ENCODE peak calls at places on chromosomes 16 and 17, in seven cellular contexts. A is IMR-90, B is stomach, W is adrenal gland, G is astrocyte of the spinal cord, T is AG10803, J is osteoblast. M is an unnamed sample.

GRCh38 chr16:70714526-70715112 is 28.8 kb upstream of the MTSS2 start:
- DNase-seq in W (no peak), T (no peak), J (peak), G (no peak), B (no peak), A (no peak), M (no peak)

GRCh38 chr17:9363440-9364350 is 211.9 kb downstream of the STX8 start:
- DNase-seq in T (no peak), W (no peak), B (no peak), A (peak), J (no peak), G (peak), M (peak)

GRCh38 chr17:58757162-58757613 is 1.5 kb downstream of the PPM1E start:
- DNase-seq in T (no peak), W (no peak), B (no peak), G (no peak), A (no peak), J (peak), M (no peak)

GRCh38 chr16:87681990-87682570 is 79.8 kb downstream of the JPH3 start:
- DNase-seq in W (no peak), B (no peak), A (peak), T (peak), J (peak), G (peak), M (peak)

GRCh38 chr17:80270104-80270503 is 9.5 kb downstream of the RNF213 start:
- DNase-seq in B (no peak), J (no peak), G (no peak), T (no peak), W (peak), A (no peak), M (no peak)

GRCh38 chr17:3916013-3916696 is at the start of gene P2RX1:
- DNase-seq in A (no peak), B (peak), T (no peak), W (peak), G (no peak), J (peak), M (no peak)

GRCh38 chr16:79973320-79973719 is 372.8 kb upstream of the MAF start:
- DNase-seq in T (no peak), J (no peak), A (no peak), G (no peak), B (no peak), W (no peak), M (no peak)

GRCh38 chr17:35577826-35578194 is 561 bp downstream of the PEX12 start:
- DNase-seq in T (peak), W (peak), J (no peak), B (no peak), G (peak), A (peak), M (no peak)

GRCh38 chr17:44308320-44308818 is at the start of gene RUNDC3A:
- DNase-seq in W (peak), A (peak), J (peak), T (peak), G (peak), B (peak), M (peak)

GRCh38 chr17:66964930-66965800 is 658 bp downstream of the CACNG4 start:
- DNase-seq in T (no peak), J (peak), B (no peak), G (no peak), A (no peak), W (no peak), M (peak)

GRCh38 chr17:43814714-43815113 is 18.2 kb downstream of the MPP3 start:
- DNase-seq in B (no peak), G (peak), A (peak), W (no peak), T (peak), J (peak), M (peak)

GRCh38 chr17:38509008-38509771 is 80.9 kb downstream of the ARHGAP23 start:
- DNase-seq in G (peak), W (peak), B (peak), J (peak), T (peak), A (peak), M (peak)

GRCh38 chr16:3908951-3909437 is 28.5 kb upstream of the CREBBP start:
- DNase-seq in B (no peak), G (no peak), T (no peak), W (peak), J (no peak), A (no peak), M (no peak)

GRCh38 chr16:29876578-29877249 is 13.7 kb upstream of the CDIPT start:
- DNase-seq in J (peak), T (no peak), A (no peak), W (no peak), G (no peak), B (no peak), M (peak)

GRCh38 chr16:69324013-69324531 is 6.3 kb downstream of the PDF start:
- DNase-seq in B (peak), A (no peak), G (no peak), T (no peak), J (peak), W (peak), M (peak)

GRCh38 chr17:63702223-63702577 is 2.3 kb upstream of the LIMD2 start:
- DNase-seq in B (peak), J (no peak), W (no peak), G (no peak), A (no peak), T (no peak), M (no peak)

GRCh38 chr16:82368041-82368440 is 198.0 kb upstream of the MPHOSPH6 start:
- DNase-seq in G (no peak), A (peak), J (no peak), B (peak), W (peak), T (peak), M (peak)

GRCh38 chr16:66247516-66248089 is 118.9 kb upstream of the CDH5 start:
- DNase-seq in A (peak), T (no peak), W (no peak), G (peak), J (peak), B (no peak), M (no peak)

GRCh38 chr17:36752096-36752888 is 150.9 kb downstream of the MRM1 start:
- DNase-seq in W (no peak), B (no peak), J (no peak), T (no peak), A (no peak), G (no peak), M (no peak)

GRCh38 chr17:83125515-83126274 is 46.3 kb downstream of the METRNL start:
- DNase-seq in W (peak), G (no peak), A (no peak), T (peak), J (peak), B (no peak), M (no peak)

DNA sequence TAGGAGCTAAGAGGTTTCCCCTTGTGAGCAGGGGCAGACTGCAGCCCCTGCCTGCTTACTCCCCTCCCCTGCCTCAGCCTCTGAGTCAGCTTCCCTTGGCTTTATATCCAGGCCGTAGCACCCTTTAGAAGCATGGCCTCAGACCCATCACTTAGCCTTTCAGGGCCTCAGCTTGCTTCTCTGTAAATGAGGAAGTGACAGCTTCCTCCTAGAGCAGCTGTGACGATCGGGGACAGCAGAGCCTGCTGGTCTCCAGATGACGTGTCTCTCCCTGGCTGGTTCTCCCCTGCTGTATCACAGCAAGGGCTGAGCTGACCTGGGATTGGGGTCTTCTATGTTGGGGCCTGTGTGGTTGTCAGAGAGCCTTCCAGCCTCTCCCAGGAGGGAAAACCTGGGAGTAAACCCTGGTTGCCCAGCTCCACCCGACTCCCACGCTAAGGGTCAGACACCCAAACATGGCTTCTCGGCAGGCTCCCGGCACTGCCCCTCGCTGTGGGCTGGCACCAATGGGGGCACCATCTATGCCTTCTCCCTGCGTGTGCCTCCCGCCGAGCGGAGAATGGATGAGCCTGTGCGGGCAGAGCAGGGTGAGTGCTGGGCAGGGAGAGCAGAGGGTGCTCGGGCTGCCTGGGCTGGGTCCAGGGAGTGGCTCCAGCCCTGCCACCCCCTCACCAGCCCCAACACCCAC is 16.3 kb upstream of the MYO15B start:
- DNase-seq in B (peak), W (peak), T (no peak), G (no peak), A (peak), J (peak), M (peak)
- H3K4me3 ChIP-seq in B (no peak), W (no peak), T (no peak), G (no peak), A (no peak), J (no peak), M (no peak)

DNA sequence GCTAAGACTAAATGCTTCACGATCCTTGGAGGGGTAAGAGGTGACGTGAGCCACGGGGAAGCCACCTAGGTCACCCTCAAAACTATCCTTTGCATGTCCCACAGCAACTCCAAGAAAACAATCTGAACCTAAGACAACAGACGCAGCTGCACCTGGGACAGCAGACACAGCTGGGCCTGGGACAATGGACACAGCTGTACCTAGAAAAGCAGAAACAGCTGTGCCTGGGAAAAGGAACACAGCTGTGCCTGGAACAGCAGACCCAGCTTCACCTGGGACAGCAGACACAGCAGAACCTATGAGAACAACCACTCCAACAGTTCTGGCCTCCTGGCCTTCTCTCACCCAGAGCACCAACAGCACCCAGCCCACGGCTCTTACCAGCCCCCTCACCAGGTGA is 11.7 kb upstream of the CD300LD start:
- DNase-seq in A (no peak), T (no peak), J (no peak), G (no peak), W (no peak), B (no peak), M (no peak)
- TF ChIP-seq CTCF in A (no peak), T (no peak), J (no peak), G (no peak), W (no peak), B (no peak), M (no peak)

DNA sequence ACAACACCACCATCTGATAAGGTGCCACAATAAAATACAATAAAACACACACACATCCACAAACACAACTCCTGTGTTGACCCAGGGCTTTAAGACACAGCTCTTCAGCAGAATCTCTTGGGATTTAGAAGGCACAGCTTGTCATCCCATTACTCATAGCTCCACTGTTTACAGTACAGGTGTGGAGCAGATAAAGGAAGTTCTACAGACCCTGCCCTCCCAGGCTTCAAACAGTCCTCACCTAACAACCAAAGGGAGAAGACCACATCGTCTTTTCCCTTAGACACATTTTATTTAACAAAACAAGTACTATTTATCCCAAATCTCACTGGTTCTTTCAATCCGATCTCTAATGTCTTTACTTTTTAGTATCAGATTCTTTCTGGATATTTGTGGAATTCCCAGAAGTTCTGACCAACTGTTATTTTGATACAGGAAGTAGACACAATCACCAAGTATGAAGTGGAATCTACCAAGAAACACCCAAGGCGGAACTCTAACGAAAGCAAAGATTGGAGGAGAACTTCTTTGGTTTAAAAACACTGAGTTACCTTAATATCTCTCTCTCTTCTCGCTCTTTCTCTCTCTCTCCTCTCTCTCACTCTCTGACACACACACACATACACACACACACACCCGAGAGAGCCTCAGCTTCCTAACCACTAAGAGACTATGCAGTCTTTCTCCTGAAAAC is 46.1 kb downstream of the CYTH1 start:
- DNase-seq in J (no peak), T (no peak), W (no peak), G (no peak), B (no peak), A (no peak), M (no peak)
- H3K4me3 ChIP-seq in J (peak), T (peak), W (no peak), G (no peak), B (peak), A (no peak), M (no peak)

GRCh38 chr17:45958994-45959665 is 39.9 kb upstream of the STH start:
- DNase-seq in G (no peak), B (no peak), W (no peak), J (no peak), A (no peak), T (no peak), M (no peak)
- TF ChIP-seq CTCF in G (no peak), B (no peak), W (no peak), J (no peak), A (no peak), T (no peak), M (no peak)

GRCh38 chr16:8831450-8832382 is 34.1 kb downstream of the PMM2 start:
- DNase-seq in G (no peak), T (no peak), B (no peak), W (no peak), J (no peak), A (no peak), M (no peak)
- H3K4me3 ChIP-seq in G (no peak), T (no peak), B (no peak), W (no peak), J (no peak), A (no peak), M (no peak)

GRCh38 chr17:61755078-61755477 is 108.2 kb downstream of the BRIP1 start:
- DNase-seq in J (no peak), B (no peak), G (no peak), T (no peak), W (no peak), A (no peak), M (no peak)

GRCh38 chr17:61755668-61756067 is 107.7 kb downstream of the BRIP1 start:
- DNase-seq in J (no peak), T (no peak), B (no peak), W (no peak), A (no peak), G (no peak), M (no peak)

GRCh38 chr17:61757168-61757567 is 106.2 kb downstream of the BRIP1 start:
- DNase-seq in W (no peak), T (no peak), J (no peak), B (no peak), G (no peak), A (no peak), M (no peak)

GRCh38 chr17:61758430-61758829 is 104.9 kb downstream of the BRIP1 start:
- DNase-seq in A (no peak), B (no peak), J (no peak), W (no peak), T (no peak), G (no peak), M (no peak)

GRCh38 chr17:61756561-61756960 is 106.8 kb downstream of the BRIP1 start:
- DNase-seq in T (peak), W (no peak), A (no peak), B (no peak), G (no peak), J (no peak), M (no peak)
- TF ChIP-seq CTCF in T (peak), W (no peak), A (no peak), B (no peak), G (no peak), J (no peak), M (no peak)

DNA sequence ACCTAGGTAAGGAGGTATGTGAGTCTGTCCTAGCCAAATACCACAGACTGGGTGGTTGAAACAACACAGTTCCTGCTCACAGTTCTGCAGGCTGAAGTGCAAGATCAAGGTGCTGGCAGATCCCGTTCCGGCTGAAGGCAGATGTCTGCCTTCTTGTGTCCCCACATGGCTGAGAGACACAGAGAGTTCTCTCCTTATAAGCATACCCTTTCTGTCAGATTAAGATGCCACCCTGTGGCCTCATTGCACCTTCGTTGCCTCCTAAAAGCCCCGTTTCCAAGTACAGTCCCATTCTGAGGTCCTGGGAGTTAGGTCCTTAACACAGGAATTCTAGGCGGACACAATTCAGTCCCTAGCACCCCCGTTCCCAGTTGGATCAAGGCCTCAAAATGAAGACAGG is 9.1 kb upstream of the TMEM11 start:
- DNase-seq in B (no peak), W (no peak), J (no peak), A (no peak), G (no peak), T (no peak), M (no peak)
- H3K4me3 ChIP-seq in B (no peak), W (no peak), J (no peak), A (no peak), G (no peak), T (no peak), M (no peak)

DNA sequence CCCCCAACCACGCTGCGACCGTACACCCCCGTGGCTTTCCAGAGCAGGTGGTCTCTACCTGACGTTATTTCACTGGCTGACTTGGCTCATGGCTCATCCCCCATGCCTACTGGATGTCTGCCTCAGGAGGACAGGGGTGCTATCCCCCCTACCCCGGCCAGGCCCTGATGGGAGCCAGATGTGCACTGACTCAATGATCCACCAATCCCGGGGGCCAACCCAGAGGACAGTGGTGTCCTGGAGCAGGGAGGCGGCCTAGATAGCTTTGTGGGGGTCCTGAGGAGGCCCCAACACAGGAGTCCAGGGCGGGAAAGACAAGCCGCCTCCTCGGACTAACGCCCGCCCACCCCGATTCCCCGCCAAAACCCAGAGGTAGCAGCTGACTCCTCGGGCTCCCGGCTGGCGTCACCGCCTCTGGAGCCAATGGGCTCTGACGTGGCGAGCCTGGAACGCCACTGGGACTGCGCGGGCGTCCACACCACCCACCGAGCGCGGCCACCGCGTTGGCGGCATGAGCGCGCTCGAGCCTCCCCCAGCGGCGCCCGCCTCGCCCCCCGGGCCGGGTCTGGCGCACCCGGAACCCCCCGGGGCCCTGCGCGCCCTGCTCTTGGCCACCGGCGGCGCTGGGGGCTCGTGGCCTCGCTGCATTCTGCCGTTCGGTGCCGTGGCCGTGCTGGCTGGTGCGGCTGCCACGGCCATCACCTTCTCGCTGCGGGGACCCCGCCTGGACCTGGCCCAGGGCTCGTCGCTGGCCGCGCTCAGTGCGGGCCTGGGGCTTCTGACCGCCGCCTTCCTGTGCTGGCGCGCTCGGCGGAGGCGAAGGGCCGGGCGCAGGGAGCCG is 3.6 kb upstream of the NTN3 start:
- DNase-seq in J (peak), W (peak), T (peak), B (peak), A (peak), G (peak), M (peak)
- TF ChIP-seq CTCF in J (no peak), W (no peak), T (no peak), B (no peak), A (peak), G (no peak), M (no peak)

GRCh38 chr16:12543700-12544476 is 259.8 kb downstream of the CPPED1 start:
- DNase-seq in T (no peak), B (no peak), A (no peak), G (no peak), W (no peak), J (no peak), M (no peak)
- H3K4me3 ChIP-seq in T (no peak), B (no peak), A (no peak), G (no peak), W (no peak), J (no peak), M (no peak)

GRCh38 chr17:49361129-49361901 is 735 bp downstream of the ZNF652 start:
- DNase-seq in T (no peak), J (peak), A (no peak), B (peak), G (peak), W (peak), M (no peak)
- TF ChIP-seq CTCF in T (no peak), J (no peak), A (no peak), B (no peak), G (no peak), W (no peak), M (no peak)

M was measured in foreskin fibroblast.